ENCODE peak calls at places on chromosomes 11 and 22, in four cellular contexts. N, V, Z and K are unnamed samples.

GRCh38 chr22:20531404-20532181 is 24.2 kb downstream of the MED15 start:
- DNase-seq in Z (no peak), V (peak; percentile 90), N (peak; percentile 57), K (no peak)

GRCh38 chr22:39665661-39666431 is 95.3 kb downstream of the CACNA1I start:
- DNase-seq in N (no peak), V (no peak), Z (no peak), K (no peak)

GRCh38 chr22:44724859-44725258 is 22.9 kb downstream of the PRR5 start:
- DNase-seq in Z (no peak), N (no peak), V (no peak), K (no peak)

GRCh38 chr11:5280582-5281102 is 10.9 kb upstream of the HBE1 start:
- DNase-seq in Z (peak; percentile 85), V (peak; percentile 100), N (no peak), K (no peak)

GRCh38 chr11:57511741-57512430 is 3.6 kb downstream of the SLC43A1 start:
- DNase-seq in V (no peak), N (no peak), Z (no peak), K (no peak)

GRCh38 chr11:128757886-128758612 is 64.2 kb downstream of the FLI1 start:
- DNase-seq in Z (no peak), N (no peak), V (no peak), K (no peak)

GRCh38 chr11:10758959-10759358 is 7.9 kb downstream of the CTR9 start:
- DNase-seq in V (no peak), N (no peak), Z (no peak), K (no peak)

GRCh38 chr11:58609723-58610122 is 12.7 kb upstream of the CNTF start:
- DNase-seq in N (no peak), V (no peak), Z (no peak), K (no peak)

GRCh38 chr11:128603003-128603715 is 15.8 kb upstream of the ETS1 start:
- DNase-seq in Z (no peak), N (no peak), V (no peak), K (no peak)

GRCh38 chr11:64256300-64256699 is 5.0 kb downstream of the PLCB3 start:
- DNase-seq in N (no peak), Z (no peak), V (no peak), K (no peak)

GRCh38 chr11:70400643-70401042 is 2.3 kb downstream of the CTTN start:
- DNase-seq in Z (no peak), N (no peak), V (no peak), K (no peak)

GRCh38 chr11:12077535-12078280 is 32.7 kb upstream of the MICAL2 start:
- DNase-seq in N (no peak), V (peak; percentile 81), Z (no peak), K (no peak)

GRCh38 chr11:69554849-69555248 is 73.4 kb downstream of the LINC01488 start:
- DNase-seq in Z (no peak), N (no peak), V (no peak), K (no peak)

GRCh38 chr22:45638834-45639746 is 32.5 kb upstream of the ATXN10 start:
- DNase-seq in V (no peak), Z (no peak), N (no peak), K (no peak)

GRCh38 chr11:103923473-103923931 is 112.9 kb upstream of the DDI1 start:
- DNase-seq in Z (no peak), V (no peak), N (no peak), K (no peak)

GRCh38 chr11:29319231-29319630 is 697.6 kb downstream of the KCNA4 start:
- DNase-seq in Z (no peak), N (no peak), V (peak; percentile 62), K (no peak)

GRCh38 chr11:76456571-76456970 is 11.8 kb downstream of the EMSY start:
- DNase-seq in N (no peak), Z (no peak), V (no peak), K (no peak)

GRCh38 chr11:122491486-122491885 is 164.0 kb upstream of the UBASH3B start:
- DNase-seq in Z (no peak), N (no peak), V (peak; percentile 75), K (no peak)

GRCh38 chr11:20599424-20600346 is at the start of gene SLC6A5:
- DNase-seq in N (no peak), V (peak; percentile 19), Z (no peak), K (no peak)

GRCh38 chr11:85718991-85719807 is 33.2 kb upstream of the CCDC89 start:
- DNase-seq in V (peak; percentile 100), N (no peak), Z (peak; percentile 99), K (no peak)

GRCh38 chr22:38305481-38306448 is 11.5 kb downstream of the CSNK1E start:
- DNase-seq in N (no peak), Z (no peak), V (peak; percentile 54), K (no peak)

GRCh38 chr11:92384316-92384715 is 159.7 kb downstream of the FAT3 start:
- DNase-seq in V (peak; percentile 60), N (no peak), Z (no peak), K (no peak)

GRCh38 chr11:66892926-66893325 is 36.1 kb downstream of the LRFN4 start:
- DNase-seq in Z (no peak), V (peak; percentile 58), N (no peak), K (no peak)

GRCh38 chr11:130999992-131000770 is 83.9 kb upstream of the SNX19 start:
- DNase-seq in Z (peak; percentile 55), V (peak; percentile 98), N (no peak), K (no peak)

GRCh38 chr11:118917488-118918127 is 8.1 kb downstream of the BCL9L start:
- DNase-seq in N (no peak), Z (no peak), V (peak; percentile 91), K (peak; percentile 45)

GRCh38 chr22:47112994-47113879 is 350.8 kb downstream of the TBC1D22A start:
- DNase-seq in Z (no peak), V (no peak), N (no peak), K (no peak)

GRCh38 chr22:38981005-38981658 is 1.0 kb upstream of the APOBEC3B start:
- DNase-seq in N (no peak), V (peak; percentile 31), Z (no peak), K (no peak)

GRCh38 chr11:36253238-36253637 is 36.0 kb downstream of the COMMD9 start:
- DNase-seq in N (no peak), V (no peak), Z (no peak), K (no peak)

GRCh38 chr11:130262424-130262823 is 52.3 kb downstream of the ZBTB44 start:
- DNase-seq in N (no peak), V (no peak), Z (no peak), K (no peak)

GRCh38 chr11:121105063-121105480 is 4.0 kb downstream of the TECTA start:
- DNase-seq in N (no peak), V (peak; percentile 13), Z (no peak), K (no peak)

GRCh38 chr11:1739576-1739975 is 10.8 kb downstream of the IFITM10 start:
- DNase-seq in V (no peak), N (no peak), Z (no peak), K (no peak)

GRCh38 chr11:30351061-30351460 is 28.2 kb downstream of the ARL14EP start:
- DNase-seq in Z (no peak), N (no peak), V (no peak), K (no peak)

GRCh38 chr22:30249049-30250038 is 2.8 kb upstream of the LIF start:
- DNase-seq in V (no peak), N (no peak), Z (no peak), K (no peak)

GRCh38 chr11:42296910-42297309 is 837.5 kb upstream of the LRRC4C start:
- DNase-seq in V (no peak), Z (no peak), N (no peak), K (no peak)

GRCh38 chr11:47869548-47870393 is 21.6 kb upstream of the NUP160 start:
- DNase-seq in Z (no peak), N (no peak), V (no peak), K (no peak)

GRCh38 chr11:102451693-102452460 is 688 bp downstream of the TMEM123 start:
- DNase-seq in Z (no peak), N (peak; percentile 61), V (peak; percentile 28), K (peak; percentile 54)
- TF ChIP-seq CTCF in Z (no peak), N (peak; percentile 48), V (peak; percentile 17), K (no peak)

DNA sequence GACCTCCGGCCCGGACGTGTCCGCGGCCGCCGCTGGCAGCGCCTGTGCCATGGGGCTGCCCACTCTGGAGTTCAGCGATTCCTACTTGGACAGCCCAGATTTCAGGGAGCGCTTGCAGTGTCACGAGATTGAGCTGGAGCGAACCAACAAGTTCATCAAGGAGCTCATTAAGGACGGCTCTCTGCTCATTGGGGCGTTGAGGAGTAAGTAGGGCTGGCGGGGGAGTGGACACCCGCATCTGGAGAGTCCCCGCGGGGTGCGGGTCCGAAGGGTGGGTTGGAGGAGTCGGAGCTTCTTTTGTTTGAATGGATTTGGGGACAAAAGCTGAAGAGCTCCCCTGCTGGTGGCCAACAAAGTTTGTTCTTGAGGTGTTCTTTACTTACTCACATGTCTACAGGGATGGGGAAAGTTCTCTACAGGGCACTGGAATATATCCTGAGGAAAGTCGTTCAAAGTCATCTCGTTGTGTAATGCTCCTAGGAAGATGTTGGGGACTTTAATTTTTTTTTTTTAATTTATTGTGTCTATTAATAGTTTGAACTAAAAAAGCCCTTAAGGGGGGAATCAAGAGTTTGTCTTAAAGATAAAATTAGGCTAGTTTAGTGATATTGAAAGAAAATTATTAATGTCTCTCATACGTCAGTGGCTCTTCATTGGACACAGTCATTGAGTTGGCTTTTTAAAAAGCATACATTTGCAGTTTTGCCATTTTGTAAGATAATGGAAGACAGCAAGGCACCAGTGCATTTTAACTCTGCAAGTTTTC is 725 bp downstream of the ARHGAP42 start:
- DNase-seq in V (peak; percentile 85), N (no peak), Z (no peak), K (peak; percentile 19)
- TF ChIP-seq CTCF in V (peak; percentile 63), N (peak; percentile 56), Z (peak; percentile 64), K (peak; percentile 56)

DNA sequence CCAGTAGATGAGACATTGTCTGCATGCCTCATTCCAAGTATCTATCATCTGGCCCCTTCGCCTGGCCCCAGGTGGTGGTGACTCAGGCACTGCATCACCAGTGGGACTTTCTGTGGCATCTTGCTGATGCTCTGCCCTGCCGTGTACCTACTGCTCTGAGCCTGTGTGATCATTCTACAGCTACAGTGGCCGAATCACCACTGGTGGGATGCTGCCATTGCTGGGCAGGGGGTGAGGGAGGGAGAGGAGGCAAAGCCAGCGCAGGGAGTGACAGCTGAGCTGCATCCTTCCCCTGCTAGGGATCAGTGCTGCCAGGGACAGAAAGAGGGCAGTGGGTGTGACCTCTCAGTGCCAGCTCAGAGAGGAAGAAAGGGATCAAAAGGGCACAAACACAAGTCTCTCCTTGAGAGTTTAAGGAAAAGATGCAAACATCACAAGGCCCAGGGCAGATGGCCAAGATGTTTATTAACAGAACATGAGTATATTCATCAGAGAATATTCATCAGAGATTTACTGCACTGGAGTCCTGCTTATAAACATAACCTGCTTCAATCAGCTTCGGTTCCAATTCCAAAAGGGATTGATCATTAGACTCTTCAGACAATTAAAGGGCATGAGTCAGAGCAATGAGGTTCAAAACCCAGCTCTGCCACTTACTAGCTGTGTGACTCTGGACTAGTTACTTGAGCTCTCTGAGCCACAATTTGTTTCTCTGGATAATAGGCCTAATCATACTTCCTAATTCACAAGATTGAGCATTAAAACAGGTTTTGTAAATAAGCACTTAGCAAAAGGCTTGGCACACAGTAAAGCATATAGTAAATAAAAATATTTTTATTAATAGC is 109.8 kb downstream of the NAT10 start:
- DNase-seq in N (no peak), V (peak; percentile 78), Z (no peak), K (no peak)
- TF ChIP-seq CTCF in N (no peak), V (no peak), Z (no peak), K (no peak)

DNA sequence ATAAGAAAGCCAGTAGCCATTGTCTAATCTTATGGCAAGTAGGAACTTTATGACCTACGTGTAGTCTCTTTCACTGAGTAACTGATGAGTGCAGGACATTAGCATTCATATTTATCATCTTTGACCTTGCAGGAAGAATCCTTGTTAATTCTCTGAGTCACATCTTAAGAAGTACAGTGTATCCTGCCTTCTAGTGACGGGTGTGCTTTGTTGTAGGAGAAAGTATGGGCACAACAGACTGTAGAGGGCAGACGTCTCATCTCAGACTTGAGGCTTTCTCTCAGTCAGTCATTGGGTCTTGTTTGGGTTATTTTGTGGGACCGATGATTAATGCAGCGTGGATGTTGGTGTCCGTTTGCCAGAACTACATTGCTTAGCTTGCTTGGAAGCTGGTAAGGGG is 6.8 kb downstream of the RNF214 start:
- DNase-seq in Z (peak; percentile 92), N (no peak), V (peak; percentile 96), K (no peak)
- TF ChIP-seq CTCF in Z (peak; percentile 77), N (peak; percentile 20), V (peak; percentile 69), K (no peak)